ENCODE peak calls at places on chromosomes 11 and 22, in six cellular contexts. V is transverse colon; Z is IMR-90; P is effector memory CD4-positive, alpha-beta T cell; S is kidney; T is left ventricle myocardium inferior. F is an unnamed sample.

GRCh38 chr11:79157738-79158137 is 283.1 kb downstream of the TENM4 start:
- DNase-seq in T (no peak), V (no peak), P (no peak), S (no peak), Z (no peak), F (no peak)

GRCh38 chr11:121199516-121199915 is 93.1 kb upstream of the SC5D start:
- DNase-seq in P (no peak), Z (no peak), V (no peak), S (no peak), T (no peak), F (peak; percentile 35)

GRCh38 chr11:95522871-95523270 is 266.7 kb downstream of the FAM76B start:
- DNase-seq in P (no peak), S (no peak), Z (peak; percentile 45), V (no peak), T (no peak), F (no peak)

GRCh38 chr11:106463796-106464201 is 386.3 kb downstream of the AASDHPPT start:
- DNase-seq in S (no peak), P (no peak), V (no peak), T (no peak), Z (peak; percentile 65), F (peak; percentile 75)

GRCh38 chr11:70040452-70040851 is 37.7 kb upstream of the ANO1 start:
- DNase-seq in P (no peak), S (no peak), T (no peak), Z (no peak), V (no peak), F (no peak)

GRCh38 chr11:121117753-121118152 is 16.7 kb downstream of the TECTA start:
- DNase-seq in T (no peak), P (no peak), S (no peak), Z (no peak), V (no peak), F (peak; percentile 10)

GRCh38 chr11:15127341-15127740 is 12.6 kb downstream of the INSC start:
- DNase-seq in V (no peak), T (no peak), S (no peak), Z (peak; percentile 81), P (no peak), F (peak; percentile 50)

GRCh38 chr11:119991669-119992068 is 146.2 kb downstream of the TRIM29 start:
- DNase-seq in S (peak; percentile 58), V (no peak), Z (no peak), P (no peak), T (no peak), F (no peak)

GRCh38 chr11:23010790-23011340 is 150.6 kb upstream of the CCDC179 start:
- DNase-seq in V (no peak), S (no peak), P (no peak), Z (no peak), T (no peak), F (no peak)

GRCh38 chr11:67083786-67084366 is 27.2 kb downstream of the RHOD start:
- DNase-seq in T (no peak), P (no peak), V (no peak), Z (no peak), S (no peak), F (no peak)

GRCh38 chr22:50656122-50657070 is 16.2 kb upstream of the SHANK3 start:
- DNase-seq in P (no peak), Z (peak; percentile 61), V (no peak), S (peak; percentile 82), T (no peak), F (peak; percentile 76)

GRCh38 chr11:130313383-130314183 is 1.1 kb downstream of the ZBTB44 start:
- DNase-seq in T (no peak), Z (peak; percentile 3), V (no peak), P (no peak), S (no peak), F (peak; percentile 36)

GRCh38 chr11:132770802-132771545 is 761.3 kb downstream of the OPCML start:
- DNase-seq in T (no peak), S (no peak), P (no peak), V (no peak), Z (no peak), F (no peak)

GRCh38 chr11:64407221-64407620 is 48.3 kb downstream of the RPS6KA4 start:
- DNase-seq in Z (no peak), P (no peak), T (no peak), V (no peak), S (no peak), F (no peak)

GRCh38 chr22:37571258-37571991 is 8.5 kb downstream of the LGALS2 start:
- DNase-seq in P (no peak), S (no peak), T (no peak), Z (peak; percentile 26), V (no peak), F (peak; percentile 33)

GRCh38 chr11:71245601-71246391 is 6.6 kb downstream of the SHANK2 start:
- DNase-seq in S (no peak), V (no peak), T (no peak), P (no peak), Z (no peak), F (no peak)

GRCh38 chr11:123300874-123301695 is 106.0 kb upstream of the CLMP start:
- DNase-seq in V (no peak), P (no peak), Z (peak; percentile 68), T (no peak), S (no peak), F (peak; percentile 65)

GRCh38 chr11:86861810-86862209 is 61.5 kb downstream of the PRSS23 start:
- DNase-seq in S (no peak), P (no peak), V (no peak), Z (no peak), T (no peak), F (no peak)

GRCh38 chr22:36301384-36301828 is 48.5 kb downstream of the APOL1 start:
- DNase-seq in Z (peak; percentile 73), S (peak; percentile 88), P (peak; percentile 66), T (peak; percentile 67), V (peak; percentile 85), F (peak; percentile 76)

DNA sequence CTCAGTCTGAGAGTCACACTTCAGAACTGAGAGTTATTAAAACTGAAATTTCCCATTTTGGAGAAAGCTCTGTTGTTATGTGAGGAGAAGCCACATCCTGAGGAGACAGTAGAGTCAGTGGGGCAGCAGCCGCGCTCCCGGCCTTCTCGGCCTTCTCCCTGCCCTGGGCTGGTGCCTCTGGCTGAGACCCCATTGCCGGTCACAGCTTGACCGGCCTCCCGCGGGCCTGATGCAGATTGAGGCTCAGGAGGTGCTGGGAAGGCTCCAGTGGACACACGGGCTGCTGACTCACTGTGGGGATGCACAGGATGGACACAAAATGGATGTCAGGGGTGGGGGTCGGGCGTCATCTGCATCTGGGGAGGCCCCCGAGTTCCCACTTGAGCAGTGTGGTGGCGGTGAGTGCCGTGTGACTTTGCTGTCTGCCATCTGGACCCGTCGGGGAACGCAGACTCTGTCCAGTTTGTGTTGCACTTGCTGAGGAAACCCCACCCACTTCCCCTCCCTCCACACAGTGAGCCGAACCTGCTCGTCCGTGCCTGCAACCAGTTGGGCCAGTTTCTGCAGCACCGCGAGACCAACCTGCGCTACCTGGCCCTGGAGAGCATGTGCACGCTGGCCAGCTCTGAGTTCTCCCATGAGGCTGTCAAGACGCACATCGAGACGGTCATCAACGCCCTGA is 50.1 kb downstream of the MUC6 start:
- DNase-seq in Z (no peak), S (peak; percentile 91), V (no peak), T (no peak), P (no peak), F (no peak)
- H3K36me3 ChIP-seq in Z (peaks cover 71% of the 10 kb centered on the region), S (peaks cover 30% of the 10 kb centered on the region), V (no peaks in the 10 kb centered on the region), T (peaks cover 80% of the 10 kb centered on the region), P (peaks cover 64% of the 10 kb centered on the region), F (peaks cover 78% of the 10 kb centered on the region)

GRCh38 chr22:42257386-42257785 is 13.1 kb downstream of the TCF20 start:
- DNase-seq in T (no peak), Z (peak; percentile 18), V (no peak), P (no peak), S (no peak), F (no peak)
- H3K27ac ChIP-seq in T (no peak overlapping the region), Z (no peak overlapping the region), V (no peak overlapping the region), P (no peak overlapping the region), S (no peak overlapping the region), F (no peak overlapping the region)

DNA sequence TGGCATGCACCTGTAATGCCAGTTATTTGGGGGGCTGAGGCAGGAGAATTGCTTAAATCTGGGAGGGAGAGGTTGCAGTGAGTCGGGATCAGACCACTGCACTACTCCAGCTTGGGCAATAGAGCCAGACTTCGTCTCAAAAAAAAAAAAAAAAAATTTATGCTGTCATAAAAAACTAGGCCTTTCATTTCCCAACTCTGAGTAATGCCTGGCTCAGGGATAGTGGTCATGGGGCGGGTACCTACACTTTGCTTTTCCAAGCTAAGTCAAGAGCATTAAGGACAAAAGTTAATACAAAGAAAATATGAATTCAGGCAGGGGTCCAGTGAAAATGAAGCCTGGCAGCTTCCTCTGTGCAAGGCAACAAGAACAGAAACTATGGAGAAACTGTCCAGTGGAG is 16.3 kb downstream of the CPSF7 start:
- DNase-seq in Z (peak; percentile 41), V (no peak), P (no peak), S (no peak), T (no peak), F (no peak)
- H3K36me3 ChIP-seq in Z (peaks cover 73% of the 10 kb centered on the region), V (no peaks in the 10 kb centered on the region), P (peaks cover 87% of the 10 kb centered on the region), S (peaks cover 56% of the 10 kb centered on the region), T (peaks cover 96% of the 10 kb centered on the region), F (peaks cover 96% of the 10 kb centered on the region)

DNA sequence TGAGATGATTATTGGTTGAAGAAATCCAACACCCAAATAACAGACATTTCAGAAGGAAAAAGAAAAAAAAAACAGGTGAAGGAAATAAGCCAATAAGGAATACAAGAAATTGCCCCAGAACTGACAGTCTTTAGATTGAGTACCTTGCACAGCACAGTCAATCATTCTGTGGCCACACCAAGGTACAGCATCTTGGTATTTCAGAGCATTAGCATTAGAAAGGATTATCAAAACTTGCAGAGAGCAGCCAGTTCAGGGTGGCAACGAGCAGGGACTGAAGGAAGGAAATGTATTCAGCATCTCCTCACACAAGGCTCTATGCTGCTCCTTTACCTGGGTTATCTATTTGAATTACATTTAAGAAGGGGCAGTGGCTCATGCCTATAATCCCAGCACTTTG is 2.1 kb downstream of the ADA2 start:
- DNase-seq in S (peak; percentile 11), T (no peak), P (no peak), V (no peak), Z (no peak), F (no peak)
- H3K27ac ChIP-seq in S (no peak overlapping the region), T (no peak overlapping the region), P (peak overlapping the region; percentile 78), V (peak overlapping the region; percentile 35), Z (no peak overlapping the region), F (no peak overlapping the region)

F was measured in mesenchymal stem cell.